ENCODE peak calls at places on chromosomes 16 and 17, in nine cellular contexts. F, I, G, D, B, C, U, J and P are unnamed samples.

GRCh38 chr16:48810436-48810802 is 200.4 kb upstream of the N4BP1 start:
- DNase-seq in F (no peak), I (peak; percentile 10), G (no peak), D (no peak), B (no peak), C (no peak), U (no peak), J (no peak), P (no peak)

GRCh38 chr17:37373530-37374159 is 2.1 kb upstream of the C17orf78 start:
- DNase-seq in F (peak; percentile 78), I (peak; percentile 88), G (peak; percentile 90), D (peak; percentile 30), B (peak; percentile 35), C (peak; percentile 80), U (peak; percentile 54), J (peak; percentile 82), P (peak; percentile 55)

GRCh38 chr16:76598498-76598897 is 321.3 kb downstream of the CNTNAP4 start:
- DNase-seq in F (no peak), I (no peak), G (no peak), D (no peak), B (no peak), C (no peak), U (no peak), J (no peak), P (no peak)

GRCh38 chr17:1606352-1606985 is 22.2 kb downstream of the SLC43A2 start:
- DNase-seq in F (no peak), I (no peak), G (no peak), D (no peak), B (no peak), C (no peak), U (no peak), J (no peak), P (no peak)

GRCh38 chr17:59830846-59831486 is 61.8 kb downstream of the TUBD1 start:
- DNase-seq in F (no peak), I (no peak), G (no peak), D (no peak), B (no peak), C (no peak), U (no peak), J (no peak), P (no peak)

GRCh38 chr16:89368604-89369249 is 121.6 kb downstream of the ANKRD11 start:
- DNase-seq in F (no peak), I (no peak), G (no peak), D (no peak), B (no peak), C (no peak), U (no peak), J (no peak), P (no peak)

GRCh38 chr16:85419503-85420408 is 193.4 kb upstream of the GSE1 start:
- DNase-seq in F (no peak), I (no peak), G (no peak), D (peak; percentile 7), B (no peak), C (no peak), U (no peak), J (no peak), P (no peak)

GRCh38 chr16:87541882-87542234 is 49.0 kb upstream of the ZCCHC14 start:
- DNase-seq in F (no peak), I (no peak), G (no peak), D (no peak), B (no peak), C (no peak), U (peak; percentile 70), J (no peak), P (no peak)

GRCh38 chr17:73436966-73437365 is 125.2 kb upstream of the CDC42EP4 start:
- DNase-seq in F (no peak), I (no peak), G (no peak), D (no peak), B (no peak), C (no peak), U (no peak), J (no peak), P (no peak)

GRCh38 chr16:84271866-84272265 is 22.8 kb upstream of the WFDC1 start:
- DNase-seq in F (no peak), I (no peak), G (no peak), D (no peak), B (no peak), C (no peak), U (no peak), J (no peak), P (no peak)

GRCh38 chr17:17506893-17507464 is 10.8 kb upstream of the RASD1 start:
- DNase-seq in F (no peak), I (no peak), G (no peak), D (no peak), B (no peak), C (no peak), U (no peak), J (no peak), P (no peak)

GRCh38 chr17:14557482-14557881 is 256.6 kb downstream of the HS3ST3B1 start:
- DNase-seq in F (no peak), I (no peak), G (no peak), D (no peak), B (no peak), C (no peak), U (no peak), J (no peak), P (no peak)

GRCh38 chr17:77995146-77995852 is 36.8 kb downstream of the TNRC6C start:
- DNase-seq in F (no peak), I (peak; percentile 16), G (no peak), D (no peak), B (no peak), C (no peak), U (no peak), J (no peak), P (no peak)

DNA sequence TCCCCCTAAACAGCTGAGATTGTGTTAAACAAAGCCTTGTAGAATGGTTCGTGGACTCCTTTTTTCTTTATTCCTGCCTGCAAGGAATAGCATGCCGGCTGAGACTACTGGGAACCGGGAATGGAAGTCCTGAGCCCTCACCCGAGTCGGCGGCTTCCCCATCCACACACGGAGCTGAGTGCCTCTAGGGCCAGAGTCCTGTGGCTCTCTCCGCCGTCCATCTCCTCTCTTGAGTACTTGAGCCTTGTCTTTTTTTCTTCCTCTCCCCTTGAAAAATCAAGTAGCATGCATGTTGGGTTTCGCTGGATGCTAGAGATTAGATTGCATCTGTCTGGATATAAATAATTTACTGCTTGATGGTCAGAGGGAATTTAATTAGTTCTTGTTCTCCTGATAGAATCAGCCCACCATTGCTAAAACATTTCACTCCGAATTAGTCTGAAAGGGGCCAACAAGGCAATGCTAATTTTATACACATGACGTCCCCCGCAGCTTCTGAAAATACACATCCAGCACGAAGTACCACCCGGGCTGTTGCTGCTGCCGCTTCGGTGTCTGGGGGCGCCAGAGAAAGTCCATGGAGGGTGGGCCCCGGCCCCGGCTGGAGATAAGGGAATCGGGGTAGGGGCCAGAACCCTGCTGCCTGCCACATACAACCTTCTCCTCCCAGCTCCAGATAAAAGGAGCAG is 48.6 kb downstream of the RBFOX3 start:
- DNase-seq in F (no peak), I (no peak), G (no peak), D (no peak), B (no peak), C (no peak), U (no peak), J (no peak), P (no peak)
- TF ChIP-seq CTCF in F (no peak), I (no peak), G (no peak), D (no peak), B (no peak), C (no peak), U (no peak), J (no peak), P (no peak)

DNA sequence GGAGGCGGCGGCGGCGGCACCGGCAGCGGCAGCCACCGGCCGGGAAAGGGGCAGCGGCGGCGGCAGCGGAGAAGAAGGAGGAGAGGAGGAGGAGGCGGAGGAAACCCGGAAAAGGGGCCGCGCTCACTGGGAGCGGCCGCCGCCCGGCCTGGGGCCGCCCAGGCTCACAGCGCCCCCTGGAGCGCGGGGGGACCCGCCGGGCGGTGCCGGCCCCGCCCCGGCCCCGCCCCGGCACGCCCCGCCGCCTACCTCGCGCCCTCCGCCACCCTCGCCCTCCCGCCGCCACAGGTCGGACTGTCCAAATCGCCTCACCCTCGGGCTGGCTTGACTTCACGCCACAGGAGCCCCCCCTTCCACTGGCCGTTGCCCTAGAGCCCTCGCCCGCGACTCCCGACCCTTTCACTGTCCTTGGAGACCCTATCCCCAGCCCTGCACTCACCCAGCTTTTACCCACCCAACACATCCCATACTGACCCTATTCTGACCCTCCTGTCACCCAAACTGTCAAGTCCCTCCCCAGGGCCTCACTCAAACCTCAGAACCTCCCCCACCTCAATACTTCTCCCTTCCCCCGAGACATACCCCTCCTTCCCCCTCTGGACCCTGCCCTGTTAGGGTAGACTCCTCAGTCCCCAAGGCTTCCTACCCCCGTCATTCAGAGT is at the start of gene CSNK2A2:
- DNase-seq in F (peak; percentile 84), I (peak; percentile 83), G (no peak), D (peak; percentile 56), B (peak; percentile 61), C (peak; percentile 51), U (peak; percentile 41), J (no peak), P (peak; percentile 54)
- TF ChIP-seq CTCF in F (peak; percentile 78), I (no peak), G (peak; percentile 58), D (no peak), B (peak; percentile 53), C (peak; percentile 36), U (peak; percentile 50), J (peak; percentile 67), P (peak; percentile 57)

GRCh38 chr16:2228161-2228824 is 4.9 kb downstream of the E4F1 start:
- DNase-seq in F (no peak), I (no peak), G (no peak), D (no peak), B (no peak), C (no peak), U (no peak), J (no peak), P (no peak)

GRCh38 chr16:2229091-2229490 is 5.7 kb downstream of the E4F1 start:
- DNase-seq in F (no peak), I (no peak), G (no peak), D (no peak), B (no peak), C (no peak), U (no peak), J (no peak), P (no peak)

GRCh38 chr16:2226245-2226793 is 2.9 kb downstream of the E4F1 start:
- DNase-seq in F (no peak), I (no peak), G (no peak), D (no peak), B (no peak), C (no peak), U (no peak), J (peak; percentile 87), P (no peak)

GRCh38 chr16:2224183-2224486 is 744 bp downstream of the E4F1 start:
- DNase-seq in F (no peak), I (no peak), G (peak; percentile 71), D (no peak), B (no peak), C (no peak), U (no peak), J (no peak), P (no peak)

GRCh38 chr16:2226918-2227317 is 3.5 kb downstream of the E4F1 start:
- DNase-seq in F (no peak), I (no peak), G (no peak), D (no peak), B (no peak), C (no peak), U (no peak), J (no peak), P (no peak)
- TF ChIP-seq CTCF in F (no peak), I (no peak), G (no peak), D (no peak), B (no peak), C (no peak), U (no peak), J (no peak), P (no peak)

DNA sequence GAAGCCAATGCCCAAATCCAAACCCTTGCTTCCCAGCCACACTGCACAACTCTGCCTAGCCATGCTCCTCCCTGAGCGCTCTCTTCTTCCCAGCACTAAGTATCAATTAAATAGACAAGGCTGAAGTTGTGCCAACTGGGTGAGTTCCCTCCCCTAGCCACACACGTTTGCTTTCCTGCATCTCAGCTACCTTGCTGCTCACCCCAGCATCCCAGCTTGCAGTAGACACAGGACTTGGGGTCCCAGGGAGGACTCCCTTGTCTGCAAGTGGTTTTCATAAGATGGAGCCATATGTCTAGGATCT is 4.9 kb downstream of the CCDC182 start:
- DNase-seq in F (no peak), I (no peak), G (no peak), D (no peak), B (no peak), C (no peak), U (no peak), J (no peak), P (no peak)
- TF ChIP-seq CTCF in F (no peak), I (no peak), G (no peak), D (no peak), B (no peak), C (no peak), U (no peak), J (no peak), P (peak; percentile 8)